ENCODE peak calls at places on chromosome X, in eight cellular contexts. M is uterus, W is A549, C is Peyer's patch, P is lower lobe of right lung, K is GM06990, E is cardiac fibroblast, A is ovary. B is an unnamed sample.

GRCh38 chrX:118883994-118884393 is 60.4 kb downstream of the ZCCHC12 start:
- DNase-seq in W (no peak), A (no peak), M (no peak), C (no peak), P (no peak), K (no peak), E (no peak), B (no peak)

GRCh38 chrX:109125304-109125703 is 356.6 kb downstream of the GUCY2F start:
- DNase-seq in A (no peak), E (no peak), M (no peak), P (no peak), K (no peak), C (no peak), W (no peak), B (no peak)

GRCh38 chrX:100048156-100048555 is 361.9 kb downstream of the PCDH19 start:
- DNase-seq in A (no peak), P (no peak), C (no peak), M (no peak), K (no peak), E (no peak), W (no peak), B (no peak)

GRCh38 chrX:47283015-47283771 is 50.4 kb downstream of the USP11 start:
- DNase-seq in P (no peak), W (no peak), A (peak; percentile 36), C (no peak), K (no peak), E (peak; percentile 61), M (peak; percentile 74), B (no peak)

GRCh38 chrX:71541546-71542022 is 8.7 kb downstream of the OGT start:
- DNase-seq in A (no peak), E (peak; percentile 77), W (no peak), C (no peak), P (no peak), K (no peak), M (no peak), B (no peak)

GRCh38 chrX:100407147-100407783 is 2.8 kb downstream of the PCDH19 start:
- DNase-seq in P (no peak), W (no peak), K (no peak), A (no peak), M (no peak), C (no peak), E (no peak), B (no peak)

GRCh38 chrX:134761788-134762187 is 103.5 kb upstream of the PLAC1 start:
- DNase-seq in E (peak; percentile 40), C (no peak), K (no peak), M (no peak), W (peak; percentile 27), P (no peak), A (no peak), B (no peak)

GRCh38 chrX:102604327-102604726 is 5.0 kb downstream of the ARMCX5 start:
- DNase-seq in M (no peak), C (no peak), E (peak; percentile 9), P (no peak), K (no peak), A (no peak), W (no peak), B (no peak)

GRCh38 chrX:40539214-40540142 is 41.3 kb upstream of the ATP6AP2 start:
- DNase-seq in P (peak; percentile 74), C (peak; percentile 76), E (peak; percentile 71), W (no peak), M (peak; percentile 58), K (peak; percentile 72), A (no peak), B (peak; percentile 19)

GRCh38 chrX:21947671-21948070 is 7.2 kb downstream of the SMS start:
- DNase-seq in K (no peak), E (no peak), W (no peak), C (no peak), P (no peak), A (no peak), M (no peak), B (no peak)

GRCh38 chrX:2316534-2316933 is 184.2 kb downstream of the DHRSX start:
- DNase-seq in A (no peak), E (no peak), P (no peak), M (no peak), W (no peak), K (no peak), C (no peak), B (no peak)

GRCh38 chrX:119775517-119776238 is 15.8 kb downstream of the RPL39 start:
- DNase-seq in W (no peak), P (no peak), E (no peak), A (no peak), M (no peak), K (no peak), C (peak; percentile 47), B (no peak)

GRCh38 chrX:318068-318738 is 393 bp downstream of the GTPBP6 start:
- DNase-seq in W (peak; percentile 99), M (peak; percentile 96), K (peak; percentile 93), E (peak; percentile 99), C (peak; percentile 99), A (peak; percentile 97), P (peak; percentile 99), B (peak; percentile 87)

GRCh38 chrX:57741107-57741506 is 61.0 kb upstream of the NLRP2B start:
- DNase-seq in M (no peak), K (no peak), C (no peak), E (no peak), W (no peak), P (no peak), A (no peak), B (no peak)

GRCh38 chrX:154738013-154738738 is 12.7 kb downstream of the GAB3 start:
- DNase-seq in M (peak; percentile 60), E (peak; percentile 90), K (no peak), W (no peak), C (peak; percentile 72), A (peak; percentile 27), P (no peak), B (no peak)

DNA sequence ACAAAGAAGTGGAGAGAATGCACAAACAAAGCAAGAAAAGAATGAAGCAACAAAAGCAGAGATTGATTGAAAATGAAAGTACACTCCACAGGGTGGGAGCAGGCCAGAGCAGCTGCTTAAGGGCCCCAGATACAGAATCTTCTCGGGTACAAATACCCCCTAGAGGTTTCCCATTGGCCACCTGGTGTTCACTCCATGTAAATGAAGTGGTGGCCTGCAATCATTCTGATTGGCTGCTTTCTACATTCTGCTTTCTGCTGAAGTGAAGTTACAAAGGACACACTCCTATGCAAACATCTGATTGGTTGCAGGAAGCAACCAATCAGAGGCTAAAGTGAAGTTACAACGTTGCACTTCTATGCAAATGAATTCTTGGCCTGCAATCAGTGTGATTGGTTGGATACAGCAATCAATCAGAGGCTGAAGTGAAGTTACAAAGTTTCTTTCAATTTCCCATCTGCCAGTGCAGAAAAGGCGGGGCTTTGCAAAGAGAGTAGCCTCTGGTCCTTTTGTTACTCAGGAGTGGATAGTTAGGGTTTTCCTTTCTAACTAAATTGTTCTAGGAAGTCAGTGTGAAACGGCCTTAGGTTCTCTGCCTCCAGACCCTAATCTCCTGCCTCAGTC is 19.0 kb upstream of the GPC4 start:
- DNase-seq in C (no peak), W (peak; percentile 10), P (no peak), M (no peak), A (no peak), K (no peak), E (no peak), B (no peak)
- TF ChIP-seq CTCF in C (no peak), W (no peak), P (no peak), M (no peak), A (no peak), K (no peak), E (no peak), B (no peak)

GRCh38 chrX:136572030-136572429 is 40.0 kb downstream of the VGLL1 start:
- DNase-seq in P (no peak), C (no peak), W (no peak), E (peak; percentile 4), M (no peak), K (no peak), A (no peak), B (no peak)
- TF ChIP-seq CTCF in P (no peak), C (no peak), W (no peak), E (no peak), M (no peak), K (peak; percentile 20), A (no peak), B (no peak)

DNA sequence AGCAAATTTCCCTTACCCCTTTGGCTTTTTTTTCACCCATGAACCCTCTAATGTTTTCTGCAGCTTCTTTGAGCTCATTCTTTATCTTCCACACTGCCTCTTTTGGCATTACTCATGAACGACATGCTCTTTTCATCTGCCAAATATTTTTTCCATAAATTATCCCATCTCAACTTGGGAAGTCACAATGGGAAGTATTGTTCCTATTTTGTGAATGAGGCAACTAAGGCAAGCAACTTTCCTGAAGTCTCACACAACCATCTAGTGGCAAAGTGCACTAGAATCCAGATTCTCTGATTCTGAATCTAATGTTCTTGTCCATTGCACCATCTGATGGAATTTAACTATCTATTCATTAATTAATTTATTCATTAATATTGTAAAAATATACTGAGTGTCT is 625 bp downstream of the RTL9 start:
- DNase-seq in E (no peak), A (no peak), K (no peak), M (no peak), C (no peak), P (no peak), W (no peak), B (no peak)
- TF ChIP-seq CTCF in E (no peak), A (no peak), K (no peak), M (no peak), C (no peak), P (no peak), W (no peak), B (no peak)

GRCh38 chrX:49133759-49134158 is 10.2 kb upstream of the GPKOW start:
- DNase-seq in A (no peak), W (no peak), M (no peak), P (no peak), E (no peak), K (no peak), C (no peak), B (no peak)

GRCh38 chrX:49129427-49129826 is 5.9 kb upstream of the GPKOW start:
- DNase-seq in C (no peak), P (no peak), W (no peak), A (no peak), M (no peak), E (no peak), K (no peak), B (no peak)
- TF ChIP-seq CTCF in C (no peak), P (no peak), W (no peak), A (no peak), M (no peak), E (no peak), K (no peak), B (no peak)

DNA sequence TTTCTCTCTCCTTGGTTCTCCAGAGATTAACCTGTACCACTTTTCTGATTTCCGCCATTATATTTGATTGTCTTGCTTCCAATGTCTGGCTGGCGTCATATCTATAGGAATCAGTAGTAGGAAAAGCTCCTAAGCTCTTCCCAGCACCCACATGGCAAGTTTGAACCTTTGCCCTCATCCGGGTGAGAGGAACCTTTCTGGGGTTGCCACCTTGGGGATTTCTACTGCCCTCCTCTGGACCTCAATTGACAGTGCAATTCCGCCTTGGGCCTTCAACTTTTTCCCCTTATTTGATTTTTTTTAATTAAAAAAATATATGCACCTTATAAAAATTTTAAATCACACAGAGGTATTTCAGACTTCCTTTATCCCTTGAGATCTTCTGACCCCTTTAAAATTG is 2.0 kb upstream of the CXorf66 start:
- DNase-seq in A (no peak), C (no peak), E (peak; percentile 22), P (no peak), K (no peak), M (no peak), W (peak; percentile 32), B (no peak)
- TF ChIP-seq CTCF in A (no peak), C (no peak), E (peak; percentile 32), P (peak; percentile 16), K (peak; percentile 58), M (no peak), W (peak; percentile 9), B (no peak)

GRCh38 chrX:74422029-74422352 is 698 bp downstream of the SLC16A2 start:
- DNase-seq in W (no peak), P (no peak), C (no peak), K (no peak), M (peak; percentile 17), E (no peak), A (peak; percentile 36), B (no peak)
- TF ChIP-seq CTCF in W (no peak), P (no peak), C (no peak), K (no peak), M (no peak), E (no peak), A (no peak), B (no peak)